ENCODE peak calls at places on chromosomes 6 and 20, in eight cellular contexts. R is H1, K is heart right ventricle, W is sigmoid colon, C is ovary, H is spleen, B is OCI-LY7, S is A549. A is an unnamed sample.

GRCh38 chr20:63911171-63911570 is 16.2 kb downstream of the DNAJC5 start:
- DNase-seq in R (no peak), C (no peak), B (no peak), W (no peak), H (no peak), K (no peak), S (no peak), A (no peak)

GRCh38 chr6:13395272-13396237 is 67.2 kb upstream of the TBC1D7 start:
- DNase-seq in B (peak; percentile 32), K (peak; percentile 57), S (peak; percentile 70), H (no peak), W (peak; percentile 85), C (no peak), R (no peak), A (no peak)

GRCh38 chr20:62970307-62971210 is 18.1 kb downstream of the SLC17A9 start:
- DNase-seq in K (no peak), S (no peak), W (no peak), C (no peak), R (no peak), H (no peak), B (no peak), A (no peak)

GRCh38 chr6:138973481-138974140 is 14.4 kb downstream of the REPS1 start:
- DNase-seq in W (no peak), C (no peak), S (peak; percentile 19), K (no peak), H (no peak), R (no peak), B (no peak), A (no peak)

GRCh38 chr20:38875170-38875993 is 50.8 kb upstream of the FAM83D start:
- DNase-seq in B (peak; percentile 97), R (no peak), W (no peak), C (no peak), S (no peak), H (peak; percentile 91), K (no peak), A (no peak)

GRCh38 chr6:1724616-1725015 is 114.9 kb downstream of the FOXC1 start:
- DNase-seq in H (peak; percentile 86), C (no peak), W (no peak), R (no peak), B (no peak), K (peak; percentile 64), S (peak; percentile 62), A (no peak)

GRCh38 chr6:92122746-92123145 is 1296.6 kb downstream of the EPHA7 start:
- DNase-seq in R (no peak), W (no peak), H (no peak), B (peak; percentile 6), S (no peak), C (no peak), K (no peak), A (no peak)

GRCh38 chr6:155126727-155127439 is 131.8 kb downstream of the TIAM2 start:
- DNase-seq in H (no peak), S (peak; percentile 72), R (no peak), B (no peak), K (no peak), W (no peak), C (no peak), A (no peak)

GRCh38 chr6:94045473-94045872 is 626.1 kb upstream of the EPHA7 start:
- DNase-seq in B (no peak), H (no peak), R (no peak), C (no peak), S (no peak), K (no peak), W (no peak), A (no peak)

GRCh38 chr6:166933396-166933795 is 23.0 kb downstream of the RNASET2 start:
- DNase-seq in K (no peak), B (no peak), W (no peak), H (no peak), C (no peak), S (no peak), R (no peak), A (no peak)

GRCh38 chr20:60691966-60692615 is 560.0 kb upstream of the CDH4 start:
- DNase-seq in H (no peak), R (no peak), W (no peak), C (no peak), K (no peak), S (no peak), B (no peak), A (no peak)

GRCh38 chr6:75802366-75802765 is 53.3 kb downstream of the MYO6 start:
- DNase-seq in C (no peak), R (no peak), W (no peak), H (no peak), S (no peak), K (no peak), B (no peak), A (no peak)

GRCh38 chr6:41731561-41732086 is 3.8 kb downstream of the TFEB start:
- DNase-seq in S (no peak), W (no peak), B (no peak), H (peak; percentile 66), C (no peak), K (no peak), R (no peak), A (no peak)

GRCh38 chr6:140462495-140463311 is 1088.3 kb upstream of the CITED2 start:
- DNase-seq in K (no peak), H (no peak), S (no peak), R (no peak), W (no peak), C (no peak), B (no peak), A (no peak)

GRCh38 chr6:12602951-12603710 is 113.4 kb upstream of the PHACTR1 start:
- DNase-seq in S (peak; percentile 88), W (no peak), B (peak; percentile 77), K (no peak), H (no peak), R (no peak), C (no peak), A (no peak)

GRCh38 chr6:163148781-163149534 is 265.6 kb upstream of the QKI start:
- DNase-seq in C (no peak), W (peak; percentile 74), H (no peak), R (no peak), B (no peak), S (no peak), K (no peak), A (no peak)

GRCh38 chr6:33413601-33414120 is 2.8 kb downstream of the PHF1 start:
- DNase-seq in C (no peak), K (no peak), H (peak; percentile 45), S (no peak), W (no peak), B (no peak), R (no peak), A (no peak)

GRCh38 chr20:32050851-32051556 is 1.0 kb upstream of the HCK start:
- DNase-seq in R (no peak), C (no peak), H (peak; percentile 93), B (no peak), K (peak; percentile 39), W (peak; percentile 72), S (no peak), A (no peak)

GRCh38 chr6:169161572-169162167 is 92.0 kb downstream of the THBS2 start:
- DNase-seq in B (no peak), K (no peak), S (no peak), R (no peak), C (no peak), H (no peak), W (no peak), A (peak; percentile 73)

GRCh38 chr6:41741625-41742490 is 5.3 kb downstream of the PGC start:
- DNase-seq in S (peak; percentile 35), K (no peak), R (no peak), W (no peak), B (no peak), H (peak; percentile 76), C (no peak), A (no peak)

GRCh38 chr6:140581601-140582000 is 1207.2 kb upstream of the CITED2 start:
- DNase-seq in C (no peak), S (no peak), H (no peak), W (no peak), K (no peak), R (no peak), B (no peak), A (no peak)

GRCh38 chr6:36930483-36930882 is 24.1 kb upstream of the PI16 start:
- DNase-seq in W (no peak), S (no peak), H (no peak), B (no peak), C (no peak), R (no peak), K (no peak), A (no peak)
- H3K27ac ChIP-seq in W (no peak overlapping the region), S (no peak overlapping the region), H (no peak overlapping the region), B (no peak overlapping the region), C (no peak overlapping the region), R (no peak overlapping the region), K (no peak overlapping the region), A (no peak overlapping the region)

GRCh38 chr6:56245903-56246351 is 1.5 kb downstream of the COL21A1 start:
- DNase-seq in H (no peak), W (no peak), R (no peak), B (no peak), C (no peak), S (no peak), K (no peak), A (no peak)

GRCh38 chr6:56247654-56248122 is 308 bp upstream of the COL21A1 start:
- DNase-seq in H (no peak), W (no peak), S (no peak), R (no peak), K (no peak), B (no peak), C (peak; percentile 9), A (no peak)

GRCh38 chr6:56244528-56245253 is 2.7 kb downstream of the COL21A1 start:
- DNase-seq in K (no peak), R (no peak), H (no peak), S (no peak), C (no peak), W (no peak), B (no peak), A (no peak)

GRCh38 chr6:56246544-56246940 is 838 bp downstream of the COL21A1 start:
- DNase-seq in H (no peak), S (no peak), B (no peak), R (peak; percentile 7), K (no peak), C (peak; percentile 9), W (no peak), A (no peak)

GRCh38 chr6:56246941-56247653 is at the start of gene COL21A1:
- DNase-seq in W (peak; percentile 81), R (peak; percentile 75), K (peak; percentile 58), B (no peak), H (peak; percentile 71), S (peak; percentile 24), C (peak; percentile 56), A (peak; percentile 88)
- TF ChIP-seq CTCF in W (no peak), R (peak; percentile 41), K (no peak), B (no peak), H (no peak), S (no peak), C (no peak), A (no peak)

GRCh38 chr20:61719691-61720347 is 345.9 kb downstream of the TAF4 start:
- DNase-seq in K (no peak), W (no peak), H (peak; percentile 81), C (no peak), S (no peak), B (no peak), R (no peak), A (no peak)
- H3K4me3 ChIP-seq in K (peak overlapping the region; percentile 12), W (no peak overlapping the region), H (peak overlapping the region; percentile 30), C (no peak overlapping the region), S (no peak overlapping the region), B (no peak overlapping the region), R (peak overlapping the region; percentile 27), A (peak overlapping the region; percentile 44)

DNA sequence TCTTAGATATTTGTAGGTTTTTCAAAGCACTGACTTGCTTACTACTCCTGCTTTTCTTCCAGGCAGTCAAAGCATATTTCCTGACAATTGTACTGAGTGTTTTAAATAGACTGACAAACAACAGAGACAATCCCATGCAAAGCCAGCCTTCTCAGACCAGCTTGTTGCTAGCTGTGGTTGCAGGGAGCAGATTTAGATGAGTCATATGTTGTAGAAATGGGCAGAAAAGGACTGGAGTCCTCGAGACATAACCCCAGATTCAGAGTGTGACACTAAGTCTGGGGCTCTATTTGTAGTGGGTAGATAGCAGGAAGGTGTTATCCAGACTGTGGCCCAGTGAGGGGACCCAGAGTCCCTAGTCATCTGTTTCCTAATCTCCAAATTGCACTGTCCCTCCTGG is 107.1 kb upstream of the TAB2 start:
- DNase-seq in W (no peak), R (no peak), K (no peak), B (no peak), S (no peak), H (no peak), C (no peak), A (no peak)
- H3K27ac ChIP-seq in W (peak overlapping the region; percentile 32), R (no peak overlapping the region), K (no peak overlapping the region), B (no peak overlapping the region), S (no peak overlapping the region), H (peak overlapping the region; percentile 82), C (no peak overlapping the region), A (no peak overlapping the region)